ENCODE peak calls at places on chromosomes 16 and 17, in five cellular contexts. S is HepG2, I is GM12878, J is K562, G is SK-N-SH. A is an unnamed sample.

GRCh38 chr17:65523853-65524664 is 37.4 kb downstream of the AXIN2 start:
- DNase-seq in S (peak), I (no peak), J (no peak), G (no peak), A (no peak)

GRCh38 chr16:58197314-58198012 is 443 bp downstream of the CSNK2A2 start:
- DNase-seq in S (no peak), I (no peak), J (peak), G (peak), A (peak)

GRCh38 chr17:44602970-44603369 is 45.7 kb downstream of the FZD2 start:
- DNase-seq in S (no peak), I (no peak), J (no peak), G (no peak), A (no peak)

GRCh38 chr16:56866955-56867830 is 2.2 kb downstream of the SLC12A3 start:
- DNase-seq in S (peak), I (no peak), J (peak), G (peak), A (peak)

GRCh38 chr16:81711609-81712329 is 67.3 kb upstream of the PLCG2 start:
- DNase-seq in S (no peak), I (no peak), J (peak), G (peak), A (no peak)

GRCh38 chr16:81630632-81631026 is 148.5 kb upstream of the PLCG2 start:
- DNase-seq in S (no peak), I (no peak), J (no peak), G (no peak), A (no peak)

GRCh38 chr16:75308011-75308410 is 56.6 kb upstream of the BCAR1 start:
- DNase-seq in S (no peak), I (no peak), J (no peak), G (no peak), A (no peak)

GRCh38 chr17:4304417-4305027 is 40.7 kb upstream of the ANKFY1 start:
- DNase-seq in S (peak), I (no peak), J (peak), G (peak), A (peak)

GRCh38 chr17:82297280-82297803 is 20.1 kb downstream of the CD7 start:
- DNase-seq in S (no peak), I (peak), J (peak), G (peak), A (no peak)

GRCh38 chr17:69175812-69176517 is 34.3 kb upstream of the ABCA6 start:
- DNase-seq in S (peak), I (no peak), J (no peak), G (no peak), A (no peak)

GRCh38 chr16:16041196-16041892 is 91.9 kb downstream of the ABCC1 start:
- DNase-seq in S (no peak), I (no peak), J (no peak), G (no peak), A (no peak)

GRCh38 chr17:66233023-66233753 is 4.0 kb upstream of the APOH start:
- DNase-seq in S (peak), I (no peak), J (no peak), G (no peak), A (no peak)

GRCh38 chr17:49932131-49932723 is 36.8 kb upstream of the DLX4 start:
- DNase-seq in S (no peak), I (no peak), J (no peak), G (peak), A (no peak)

GRCh38 chr17:13736915-13737314 is 135.2 kb upstream of the HS3ST3A1 start:
- DNase-seq in S (no peak), I (no peak), J (no peak), G (no peak), A (no peak)

GRCh38 chr17:45438931-45439610 is 6.4 kb upstream of the ARHGAP27 start:
- DNase-seq in S (no peak), I (no peak), J (no peak), G (no peak), A (no peak)

GRCh38 chr17:6303664-6304063 is 131.3 kb downstream of the AIPL1 start:
- DNase-seq in S (no peak), I (no peak), J (no peak), G (no peak), A (peak)

GRCh38 chr16:57998484-57998883 is 2.0 kb downstream of the ZNF319 start:
- DNase-seq in S (no peak), I (no peak), J (peak), G (no peak), A (no peak)

GRCh38 chr17:45341389-45342158 is 24.8 kb upstream of the MAP3K14 start:
- DNase-seq in S (peak), I (no peak), J (peak), G (peak), A (peak)

GRCh38 chr16:6573577-6573976 is 759.1 kb upstream of the RBFOX1 start:
- DNase-seq in S (peak), I (no peak), J (no peak), G (peak), A (peak)

GRCh38 chr16:67260426-67261063 is 11.8 kb downstream of the SLC9A5 start:
- DNase-seq in S (peak), I (no peak), J (peak), G (peak), A (peak)

GRCh38 chr16:59113009-59113408 is 378.9 kb upstream of the GOT2 start:
- DNase-seq in S (no peak), I (no peak), J (no peak), G (no peak), A (no peak)

GRCh38 chr17:1460233-1460632 is 4.2 kb upstream of the CRK start:
- DNase-seq in S (peak), I (no peak), J (no peak), G (no peak), A (no peak)

GRCh38 chr16:22077700-22078313 is 14.5 kb upstream of the VWA3A start:
- DNase-seq in S (peak), I (no peak), J (peak), G (peak), A (peak)

GRCh38 chr17:75832164-75832651 is 12.0 kb downstream of the UNC13D start:
- DNase-seq in S (no peak), I (no peak), J (no peak), G (no peak), A (no peak)

GRCh38 chr17:75831032-75831567 is 13.1 kb downstream of the UNC13D start:
- DNase-seq in S (no peak), I (no peak), J (peak), G (no peak), A (no peak)

GRCh38 chr17:75830168-75831031 is 13.8 kb downstream of the UNC13D start:
- DNase-seq in S (no peak), I (no peak), J (no peak), G (peak), A (peak)

GRCh38 chr17:75834279-75834920 is 9.8 kb downstream of the UNC13D start:
- DNase-seq in S (no peak), I (no peak), J (no peak), G (no peak), A (no peak)

GRCh38 chr17:75832652-75833400 is 11.4 kb downstream of the UNC13D start:
- DNase-seq in S (no peak), I (no peak), J (no peak), G (no peak), A (no peak)
- TF ChIP-seq FOXM1 in S (no peak), I (no peak), J (no peak), G (no peak), A (no peak)

DNA sequence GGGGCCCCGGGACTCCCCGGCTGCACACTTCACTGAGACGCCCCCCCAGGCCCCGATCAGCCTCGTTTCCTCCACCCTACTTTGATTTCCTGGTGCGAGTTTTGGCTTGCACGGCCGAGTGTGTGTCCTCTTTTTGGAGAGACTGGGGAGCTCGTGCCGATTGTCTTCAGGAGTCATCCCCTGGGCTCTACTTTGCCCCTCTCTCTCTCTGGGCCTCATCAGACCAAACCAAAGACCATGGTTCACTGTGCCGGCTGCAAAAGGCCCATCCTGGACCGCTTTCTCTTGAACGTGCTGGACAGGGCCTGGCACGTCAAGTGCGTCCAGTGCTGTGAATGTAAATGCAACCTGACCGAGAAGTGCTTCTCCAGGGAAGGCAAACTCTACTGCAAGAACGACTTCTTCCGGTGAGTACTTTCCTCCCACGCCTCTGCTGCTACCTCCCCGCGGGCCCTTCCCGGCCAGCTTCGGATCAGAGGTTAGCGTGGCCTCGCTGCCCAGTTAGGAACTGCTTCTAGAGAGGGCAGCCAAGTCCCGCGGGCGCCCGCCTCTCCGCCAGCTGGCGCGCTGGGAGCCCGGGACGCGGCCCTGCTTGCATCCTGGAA is 788 bp downstream of the LHX1 start:
- DNase-seq in S (no peak), I (no peak), J (no peak), G (peak), A (no peak)
- TF ChIP-seq FOXM1 in S (no peak), I (no peak), J (no peak), G (no peak), A (no peak)

DNA sequence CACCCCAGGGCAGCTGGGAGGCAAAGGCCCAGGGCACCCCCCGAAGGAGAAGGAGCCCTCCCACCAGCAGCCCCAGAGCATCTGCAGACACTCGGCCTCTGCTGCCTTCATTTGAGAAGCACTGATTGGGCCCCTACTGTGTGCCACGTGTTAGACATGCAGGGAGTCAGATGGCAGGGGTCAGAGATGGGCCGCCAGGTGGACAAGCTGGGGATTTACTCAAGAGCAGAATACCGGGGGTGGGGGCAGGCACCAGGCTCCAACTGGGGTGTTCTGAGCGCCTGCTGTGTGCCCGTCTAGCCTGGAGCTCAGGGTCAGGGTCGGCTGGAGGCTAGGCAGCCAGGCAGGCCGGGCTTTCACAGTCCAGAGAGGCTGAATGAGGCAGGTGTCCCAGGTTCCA is 18.7 kb downstream of the TPSG1 start:
- DNase-seq in S (peak), I (no peak), J (no peak), G (no peak), A (no peak)
- TF ChIP-seq FOXM1 in S (no peak), I (no peak), J (no peak), G (no peak), A (no peak)

DNA sequence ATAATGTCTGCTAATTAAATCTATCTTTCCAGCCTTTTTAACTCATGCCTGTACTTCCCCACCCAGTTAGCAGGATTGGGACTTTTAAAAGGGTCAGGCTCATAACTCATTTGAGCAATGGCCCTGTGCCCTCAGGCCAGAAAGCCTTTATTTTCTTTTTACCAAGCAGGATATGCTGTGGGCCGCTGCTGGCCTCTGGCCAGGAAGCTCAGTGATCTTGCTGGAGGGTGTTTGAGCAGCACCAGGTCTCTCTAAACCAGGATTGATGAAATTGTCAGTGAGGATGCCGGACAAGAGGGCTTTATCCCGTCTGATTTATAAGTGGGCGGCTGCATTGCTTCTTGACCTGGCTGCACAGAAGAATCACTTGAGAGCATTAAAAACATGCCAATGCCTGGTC is 187.8 kb downstream of the RAB11FIP4 start:
- DNase-seq in S (no peak), I (no peak), J (no peak), G (peak), A (no peak)
- TF ChIP-seq FOXM1 in S (no peak), I (no peak), J (no peak), G (no peak), A (no peak)

GRCh38 chr16:88284626-88285513 is 97.9 kb upstream of the ZNF469 start:
- DNase-seq in S (no peak), I (no peak), J (peak), G (no peak), A (no peak)

GRCh38 chr16:88284101-88284500 is 98.7 kb upstream of the ZNF469 start:
- DNase-seq in S (no peak), I (no peak), J (no peak), G (no peak), A (no peak)

GRCh38 chr16:88279998-88280397 is 102.8 kb upstream of the ZNF469 start:
- DNase-seq in S (no peak), I (no peak), J (no peak), G (no peak), A (no peak)

GRCh38 chr16:88283596-88283995 is 99.2 kb upstream of the ZNF469 start:
- DNase-seq in S (no peak), I (no peak), J (no peak), G (no peak), A (no peak)

DNA sequence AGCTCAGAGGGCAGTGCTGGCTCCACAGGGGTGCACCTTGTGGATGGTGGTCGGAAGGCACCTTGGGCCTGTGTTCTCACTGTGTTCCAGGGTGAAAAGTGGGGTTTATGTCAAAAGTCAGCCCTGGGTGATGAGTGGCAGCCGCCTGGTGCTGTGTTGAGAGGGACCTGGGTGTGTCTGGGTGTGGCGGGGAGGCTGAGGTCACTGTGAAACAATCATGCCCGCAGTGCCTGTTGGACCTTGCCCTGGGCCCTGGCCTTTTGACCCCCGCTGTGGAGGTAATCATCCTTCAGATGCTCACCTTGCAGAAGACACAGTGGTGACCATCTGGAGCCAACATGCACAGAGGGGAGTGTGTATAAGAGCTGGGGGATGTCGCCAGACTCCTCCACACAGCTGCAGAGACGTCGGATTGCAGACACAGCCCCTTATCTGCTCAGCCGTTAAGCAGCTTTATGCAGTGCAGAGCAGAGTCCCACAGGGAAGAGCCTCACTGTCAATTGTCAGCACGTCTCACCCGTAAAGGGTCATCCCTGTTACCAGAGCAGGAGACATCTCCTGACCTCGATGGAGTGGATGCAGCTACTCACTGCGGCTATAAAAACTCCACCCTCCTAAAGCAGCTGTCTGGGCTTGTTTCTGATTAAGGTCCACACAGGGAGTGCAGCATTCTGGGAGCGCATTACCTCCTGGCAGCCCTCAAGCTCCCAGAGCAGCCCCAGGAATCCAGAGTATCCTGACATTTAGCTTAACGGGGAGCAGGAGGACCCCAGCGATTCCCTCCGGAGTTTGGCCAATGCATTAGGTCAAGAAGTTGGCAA is 100.3 kb upstream of the ZNF469 start:
- DNase-seq in S (no peak), I (no peak), J (no peak), G (peak), A (peak)
- TF ChIP-seq FOXM1 in S (no peak), I (no peak), J (no peak), G (no peak), A (no peak)

DNA sequence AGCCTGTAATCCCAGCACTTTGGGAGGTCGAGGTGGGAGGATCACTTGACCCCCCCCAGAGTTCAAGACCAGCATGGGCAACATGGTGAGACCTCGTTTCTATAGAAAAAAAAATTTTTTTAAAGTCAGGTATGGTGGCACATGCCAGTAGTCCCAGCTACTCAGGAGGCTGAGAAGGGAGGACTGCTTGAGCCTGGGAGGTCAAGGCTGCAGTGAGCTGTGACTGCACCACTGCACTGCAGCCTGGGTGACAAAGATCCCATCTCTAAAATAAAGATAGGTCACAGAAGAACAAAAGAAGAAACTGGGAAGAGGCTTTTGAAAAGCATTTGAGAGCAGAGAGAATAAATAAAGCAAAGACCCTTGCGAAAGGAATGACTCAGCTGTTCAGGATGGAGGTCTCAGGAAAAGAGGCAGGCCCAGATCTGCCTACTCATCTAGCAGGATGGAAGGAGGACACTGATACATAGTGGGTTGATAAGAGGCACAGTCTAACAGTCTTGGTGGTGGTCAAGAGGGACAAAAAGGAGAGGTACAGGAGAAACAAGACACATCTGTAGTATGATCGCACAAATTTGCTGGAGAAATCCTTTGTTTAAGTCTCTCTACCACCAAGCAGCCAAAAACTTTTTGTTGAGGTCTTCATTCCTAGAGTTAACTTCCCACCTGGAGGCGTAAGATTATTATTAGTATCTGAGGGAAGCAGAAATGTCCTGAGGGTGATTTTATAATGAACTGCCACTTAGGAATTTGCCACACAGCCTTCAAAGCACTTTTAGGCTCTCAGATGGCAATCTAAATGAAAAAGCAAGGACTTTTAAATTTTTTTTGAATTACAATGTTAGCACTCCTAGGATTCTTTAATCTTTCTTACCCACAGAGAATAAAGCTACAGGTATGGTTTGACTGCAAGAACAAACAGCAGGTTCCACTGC is 17.6 kb downstream of the ZSWIM7 start:
- DNase-seq in S (no peak), I (no peak), J (peak), G (no peak), A (no peak)
- TF ChIP-seq FOXM1 in S (no peak), I (no peak), J (no peak), G (no peak), A (no peak)

GRCh38 chr16:760498-761343 is at the start of gene MSLN:
- DNase-seq in S (peak), I (no peak), J (no peak), G (no peak), A (no peak)

GRCh38 chr16:760065-760464 is 469 bp upstream of the MSLN start:
- DNase-seq in S (no peak), I (no peak), J (no peak), G (no peak), A (no peak)

GRCh38 chr16:762049-762513 is 1.5 kb downstream of the MSLN start:
- DNase-seq in S (no peak), I (no peak), J (no peak), G (no peak), A (no peak)

GRCh38 chr16:762595-763268 is 2.2 kb downstream of the MSLN start:
- DNase-seq in S (no peak), I (no peak), J (no peak), G (no peak), A (no peak)

DNA sequence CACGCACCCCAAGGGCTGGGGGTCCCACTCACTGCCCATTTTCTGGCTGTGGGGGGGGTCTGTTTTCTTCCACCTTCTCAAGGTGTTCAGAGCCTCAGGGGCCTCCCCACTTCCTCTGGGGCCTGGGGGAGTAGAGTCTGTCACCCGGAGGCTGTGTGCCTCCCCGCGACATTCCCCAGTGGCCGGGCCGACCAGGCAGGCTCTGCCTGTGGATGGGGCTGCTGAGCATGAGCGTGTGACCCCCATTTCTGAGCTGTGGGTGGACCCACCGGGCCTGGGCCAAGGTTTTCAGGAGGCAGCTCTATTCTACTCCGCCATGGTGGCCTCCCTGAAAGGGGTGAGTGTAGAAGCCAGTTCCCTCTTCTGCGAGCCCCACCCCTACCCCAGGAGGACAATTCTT is 1.0 kb downstream of the MSLN start:
- DNase-seq in S (no peak), I (no peak), J (no peak), G (no peak), A (no peak)
- TF ChIP-seq FOXM1 in S (no peak), I (no peak), J (no peak), G (no peak), A (no peak)